ENCODE peak calls at places on chromosomes 5 and 9, in nine cellular contexts. One of them, this sample, is unnamed.
A peak's percentile ranks its signal among the peaks of the same experiment; 100 is the strongest.

GRCh38 chr9:94973491-94973941 is 247.0 kb downstream of the AOPEP start:
- DNase-seq in GOT3: no peak
- DNase-seq in SIG-M5: no peak
- DNase-seq in A549: no peak
- DNase-seq in tibial nerve: no peak
- DNase-seq in choroid plexus epithelial cell: peak; percentile 72
- DNase-seq in KBM-7: no peak
- DNase-seq in fibroblast of lung: peak; percentile 90
- DNase-seq in CD4-positive, CD25-positive, alpha-beta regulatory T cell: no peak
- DNase-seq in this sample: no peak

GRCh38 chr9:98732801-98733200 is 24.1 kb upstream of the GABBR2 start:
- DNase-seq in choroid plexus epithelial cell: no peak
- DNase-seq in KBM-7: no peak
- DNase-seq in fibroblast of lung: no peak
- DNase-seq in A549: no peak
- DNase-seq in GOT3: no peak
- DNase-seq in SIG-M5: no peak
- DNase-seq in CD4-positive, CD25-positive, alpha-beta regulatory T cell: no peak
- DNase-seq in tibial nerve: no peak
- DNase-seq in this sample: no peak

GRCh38 chr9:132055756-132056155 is 23.9 kb downstream of the MED27 start:
- DNase-seq in choroid plexus epithelial cell: no peak
- DNase-seq in KBM-7: no peak
- DNase-seq in fibroblast of lung: no peak
- DNase-seq in GOT3: no peak
- DNase-seq in CD4-positive, CD25-positive, alpha-beta regulatory T cell: no peak
- DNase-seq in tibial nerve: no peak
- DNase-seq in SIG-M5: no peak
- DNase-seq in A549: no peak
- DNase-seq in this sample: no peak

GRCh38 chr5:134590992-134591659 is 41.5 kb downstream of the SAR1B start:
- DNase-seq in tibial nerve: no peak
- DNase-seq in A549: no peak
- DNase-seq in KBM-7: no peak
- DNase-seq in SIG-M5: no peak
- DNase-seq in CD4-positive, CD25-positive, alpha-beta regulatory T cell: no peak
- DNase-seq in GOT3: no peak
- DNase-seq in choroid plexus epithelial cell: no peak
- DNase-seq in fibroblast of lung: no peak
- DNase-seq in this sample: peak; percentile 25

GRCh38 chr5:152623951-152624350 is 218.9 kb upstream of the NMUR2 start:
- DNase-seq in fibroblast of lung: no peak
- DNase-seq in KBM-7: no peak
- DNase-seq in SIG-M5: no peak
- DNase-seq in choroid plexus epithelial cell: no peak
- DNase-seq in GOT3: no peak
- DNase-seq in tibial nerve: no peak
- DNase-seq in CD4-positive, CD25-positive, alpha-beta regulatory T cell: no peak
- DNase-seq in A549: no peak
- DNase-seq in this sample: no peak

GRCh38 chr9:104074876-104075275 is 19.2 kb upstream of the SMC2 start:
- DNase-seq in fibroblast of lung: peak; percentile 87
- DNase-seq in KBM-7: no peak
- DNase-seq in SIG-M5: no peak
- DNase-seq in choroid plexus epithelial cell: peak; percentile 91
- DNase-seq in CD4-positive, CD25-positive, alpha-beta regulatory T cell: no peak
- DNase-seq in GOT3: no peak
- DNase-seq in A549: peak; percentile 56
- DNase-seq in tibial nerve: no peak
- DNase-seq in this sample: no peak

GRCh38 chr9:124351672-124352468 is 63.4 kb downstream of the PSMB7 start:
- DNase-seq in GOT3: no peak
- DNase-seq in KBM-7: no peak
- DNase-seq in fibroblast of lung: no peak
- DNase-seq in tibial nerve: no peak
- DNase-seq in choroid plexus epithelial cell: no peak
- DNase-seq in A549: no peak
- DNase-seq in CD4-positive, CD25-positive, alpha-beta regulatory T cell: no peak
- DNase-seq in SIG-M5: no peak
- DNase-seq in this sample: no peak

GRCh38 chr9:137305060-137305787 is 3.2 kb upstream of the NRARP start:
- DNase-seq in SIG-M5: no peak
- DNase-seq in KBM-7: no peak
- DNase-seq in tibial nerve: no peak
- DNase-seq in GOT3: no peak
- DNase-seq in fibroblast of lung: peak; percentile 46
- DNase-seq in A549: peak; percentile 70
- DNase-seq in CD4-positive, CD25-positive, alpha-beta regulatory T cell: peak; percentile 42
- DNase-seq in choroid plexus epithelial cell: peak; percentile 41
- DNase-seq in this sample: no peak

GRCh38 chr9:107833295-107833694 is 343.7 kb upstream of the KLF4 start:
- DNase-seq in SIG-M5: no peak
- DNase-seq in CD4-positive, CD25-positive, alpha-beta regulatory T cell: no peak
- DNase-seq in tibial nerve: no peak
- DNase-seq in A549: no peak
- DNase-seq in KBM-7: no peak
- DNase-seq in choroid plexus epithelial cell: peak; percentile 21
- DNase-seq in GOT3: no peak
- DNase-seq in fibroblast of lung: no peak
- DNase-seq in this sample: no peak

GRCh38 chr5:110738503-110738811 is 350 bp upstream of the SLC25A46 start:
- DNase-seq in GOT3: no peak
- DNase-seq in tibial nerve: no peak
- DNase-seq in fibroblast of lung: no peak
- DNase-seq in SIG-M5: no peak
- DNase-seq in A549: no peak
- DNase-seq in choroid plexus epithelial cell: no peak
- DNase-seq in CD4-positive, CD25-positive, alpha-beta regulatory T cell: no peak
- DNase-seq in KBM-7: no peak
- DNase-seq in this sample: no peak

GRCh38 chr9:70229579-70229978 is 29.2 kb upstream of the SMC5 start:
- DNase-seq in choroid plexus epithelial cell: peak; percentile 63
- DNase-seq in SIG-M5: no peak
- DNase-seq in A549: peak; percentile 19
- DNase-seq in tibial nerve: no peak
- DNase-seq in CD4-positive, CD25-positive, alpha-beta regulatory T cell: no peak
- DNase-seq in GOT3: no peak
- DNase-seq in KBM-7: peak; percentile 23
- DNase-seq in fibroblast of lung: no peak
- DNase-seq in this sample: peak; percentile 24

GRCh38 chr5:57117601-57118000 is 56.3 kb upstream of the GPBP1 start:
- DNase-seq in KBM-7: peak; percentile 11
- DNase-seq in fibroblast of lung: peak; percentile 2
- DNase-seq in choroid plexus epithelial cell: no peak
- DNase-seq in GOT3: no peak
- DNase-seq in SIG-M5: no peak
- DNase-seq in tibial nerve: no peak
- DNase-seq in CD4-positive, CD25-positive, alpha-beta regulatory T cell: no peak
- DNase-seq in A549: no peak
- DNase-seq in this sample: peak; percentile 13

GRCh38 chr9:88355166-88355565 is 33.1 kb upstream of the SPIN1 start:
- DNase-seq in A549: no peak
- DNase-seq in SIG-M5: no peak
- DNase-seq in fibroblast of lung: peak; percentile 47
- DNase-seq in GOT3: no peak
- DNase-seq in tibial nerve: no peak
- DNase-seq in choroid plexus epithelial cell: peak; percentile 28
- DNase-seq in KBM-7: no peak
- DNase-seq in CD4-positive, CD25-positive, alpha-beta regulatory T cell: no peak
- DNase-seq in this sample: peak; percentile 9

GRCh38 chr5:93078082-93079038 is 502.7 kb downstream of the NR2F1-AS1 start:
- DNase-seq in CD4-positive, CD25-positive, alpha-beta regulatory T cell: no peak
- DNase-seq in fibroblast of lung: peak; percentile 99
- DNase-seq in GOT3: peak; percentile 39
- DNase-seq in A549: peak; percentile 93
- DNase-seq in SIG-M5: no peak
- DNase-seq in tibial nerve: no peak
- DNase-seq in choroid plexus epithelial cell: peak; percentile 81
- DNase-seq in KBM-7: peak; percentile 9
- DNase-seq in this sample: peak; percentile 63

GRCh38 chr5:59660737-59661136 is 232.8 kb downstream of the PDE4D start:
- DNase-seq in tibial nerve: no peak
- DNase-seq in fibroblast of lung: no peak
- DNase-seq in A549: peak; percentile 65
- DNase-seq in GOT3: no peak
- DNase-seq in CD4-positive, CD25-positive, alpha-beta regulatory T cell: no peak
- DNase-seq in SIG-M5: no peak
- DNase-seq in choroid plexus epithelial cell: peak; percentile 82
- DNase-seq in KBM-7: peak; percentile 35
- DNase-seq in this sample: peak; percentile 89

GRCh38 chr5:428754-429452 is 14.1 kb upstream of the EXOC3 start:
- DNase-seq in tibial nerve: no peak
- DNase-seq in SIG-M5: no peak
- DNase-seq in fibroblast of lung: no peak
- DNase-seq in A549: no peak
- DNase-seq in CD4-positive, CD25-positive, alpha-beta regulatory T cell: no peak
- DNase-seq in choroid plexus epithelial cell: no peak
- DNase-seq in GOT3: no peak
- DNase-seq in KBM-7: no peak
- DNase-seq in this sample: no peak

GRCh38 chr5:8710426-8710930 is 835.4 kb downstream of the SEMA5A start:
- DNase-seq in GOT3: no peak
- DNase-seq in tibial nerve: no peak
- DNase-seq in A549: no peak
- DNase-seq in SIG-M5: no peak
- DNase-seq in choroid plexus epithelial cell: peak; percentile 51
- DNase-seq in fibroblast of lung: no peak
- DNase-seq in KBM-7: no peak
- DNase-seq in CD4-positive, CD25-positive, alpha-beta regulatory T cell: no peak
- DNase-seq in this sample: no peak

GRCh38 chr9:18138676-18139075 is 335.3 kb upstream of the ADAMTSL1 start:
- DNase-seq in A549: no peak
- DNase-seq in SIG-M5: no peak
- DNase-seq in choroid plexus epithelial cell: no peak
- DNase-seq in KBM-7: no peak
- DNase-seq in tibial nerve: no peak
- DNase-seq in fibroblast of lung: no peak
- DNase-seq in GOT3: no peak
- DNase-seq in CD4-positive, CD25-positive, alpha-beta regulatory T cell: no peak
- DNase-seq in this sample: no peak